ENCODE peak calls at places on chromosome 11, in six cellular contexts. F is stomach; B is brain microvascular endothelial cell; J is CD8-positive, alpha-beta T cell; X is gastrocnemius medialis; R is WERI-Rb-1. N is an unnamed sample.

GRCh38 chr11:82792319-82792718 is 58.7 kb upstream of the FAM181B start:
- DNase-seq in F (no peak), B (no peak), J (no peak), X (no peak), R (no peak), N (no peak)

GRCh38 chr11:7079545-7080135 is 9.2 kb upstream of the RBMXL2 start:
- DNase-seq in F (no peak), B (no peak), J (no peak), X (no peak), R (no peak), N (no peak)

GRCh38 chr11:130652671-130653335 is 204.4 kb downstream of the ADAMTS15 start:
- DNase-seq in F (peak), B (no peak), J (no peak), X (peak), R (no peak), N (peak)

GRCh38 chr11:11157201-11157600 is 195.8 kb downstream of the CSNK2A3 start:
- DNase-seq in F (no peak), B (peak), J (peak), X (no peak), R (peak), N (no peak)

GRCh38 chr11:95886462-95886861 is 37.4 kb downstream of the MTMR2 start:
- DNase-seq in F (no peak), B (no peak), J (no peak), X (no peak), R (no peak), N (no peak)

GRCh38 chr11:124194696-124195418 is 11.7 kb downstream of the OR10D3 start:
- DNase-seq in F (peak), B (peak), J (no peak), X (no peak), R (peak), N (no peak)

GRCh38 chr11:808427-809286 is 1.1 kb upstream of the RPLP2 start:
- DNase-seq in F (no peak), B (no peak), J (no peak), X (peak), R (no peak), N (no peak)

GRCh38 chr11:4464216-4465159 is 15.4 kb downstream of the OR52K2 start:
- DNase-seq in F (no peak), B (no peak), J (no peak), X (no peak), R (no peak), N (no peak)

GRCh38 chr11:12950681-12951080 is 58.4 kb upstream of the RASSF10 start:
- DNase-seq in F (no peak), B (no peak), J (no peak), X (no peak), R (no peak), N (no peak)

GRCh38 chr11:120032766-120033390 is 105.0 kb downstream of the TRIM29 start:
- DNase-seq in F (no peak), B (no peak), J (no peak), X (no peak), R (peak), N (no peak)

GRCh38 chr11:14029971-14030531 is 67.5 kb downstream of the SPON1 start:
- DNase-seq in F (peak), B (peak), J (no peak), X (no peak), R (no peak), N (no peak)

GRCh38 chr11:96264364-96264763 is 78.6 kb downstream of the MAML2 start:
- DNase-seq in F (no peak), B (no peak), J (no peak), X (no peak), R (no peak), N (no peak)

GRCh38 chr11:129346916-129347315 is 28.7 kb upstream of the BARX2 start:
- DNase-seq in F (no peak), B (no peak), J (no peak), X (no peak), R (no peak), N (no peak)

GRCh38 chr11:77188912-77189491 is 61.0 kb downstream of the MYO7A start:
- DNase-seq in F (no peak), B (no peak), J (no peak), X (no peak), R (no peak), N (no peak)

GRCh38 chr11:107218123-107219084 is 200.1 kb upstream of the GUCY1A2 start:
- DNase-seq in F (no peak), B (no peak), J (no peak), X (no peak), R (no peak), N (no peak)

GRCh38 chr11:65786008-65786785 is 666 bp upstream of the OVOL1 start:
- DNase-seq in F (peak), B (no peak), J (no peak), X (no peak), R (no peak), N (no peak)

GRCh38 chr11:27388869-27389268 is 25.9 kb upstream of the CCDC34 start:
- DNase-seq in F (no peak), B (peak), J (no peak), X (no peak), R (no peak), N (no peak)

GRCh38 chr11:60334005-60334620 is 7.1 kb downstream of the MS4A6E start:
- DNase-seq in F (peak), B (peak), J (peak), X (peak), R (peak), N (peak)

GRCh38 chr11:35518766-35519165 is 6.7 kb downstream of the PAMR1 start:
- DNase-seq in F (no peak), B (no peak), J (no peak), X (no peak), R (no peak), N (no peak)

GRCh38 chr11:35852056-35852455 is 91.8 kb upstream of the LDLRAD3 start:
- DNase-seq in F (no peak), B (no peak), J (no peak), X (peak), R (peak), N (no peak)

GRCh38 chr11:3160252-3161031 is 4.7 kb downstream of the OSBPL5 start:
- DNase-seq in F (peak), B (peak), J (no peak), X (peak), R (peak), N (peak)

GRCh38 chr11:93529707-93530467 is 13.3 kb downstream of the SMCO4 start:
- DNase-seq in F (no peak), B (peak), J (no peak), X (no peak), R (no peak), N (no peak)

GRCh38 chr11:64343740-64344133 is 3.7 kb downstream of the CCDC88B start:
- DNase-seq in F (peak), B (no peak), J (no peak), X (no peak), R (peak), N (no peak)

GRCh38 chr11:44797051-44797450 is 70.3 kb downstream of the TSPAN18 start:
- DNase-seq in F (no peak), B (no peak), J (no peak), X (no peak), R (no peak), N (no peak)

GRCh38 chr11:70068345-70068744 is 9.8 kb upstream of the ANO1 start:
- DNase-seq in F (no peak), B (no peak), J (no peak), X (no peak), R (no peak), N (no peak)

GRCh38 chr11:32884770-32885384 is 7.7 kb upstream of the QSER1 start:
- DNase-seq in F (no peak), B (peak), J (no peak), X (no peak), R (no peak), N (no peak)

GRCh38 chr11:44275961-44276550 is 33.9 kb downstream of the ALX4 start:
- DNase-seq in F (no peak), B (no peak), J (no peak), X (no peak), R (no peak), N (no peak)

GRCh38 chr11:37177721-37178120 is 579.7 kb upstream of the RAG2 start:
- DNase-seq in F (no peak), B (no peak), J (no peak), X (no peak), R (no peak), N (no peak)
- H3K27ac ChIP-seq in F (no peak), B (no peak), J (no peak), X (no peak), R (no peak), N (no peak)

GRCh38 chr11:1899100-1899499 is 7.4 kb upstream of the PRR33 start:
- DNase-seq in F (no peak), B (no peak), J (no peak), X (no peak), R (no peak), N (no peak)
- TF ChIP-seq CTCF in F (no peak), B (no peak), J (no peak), X (no peak), R (no peak), N (no peak)

GRCh38 chr11:58832246-58832645 is 12.3 kb downstream of the GLYATL2 start:
- DNase-seq in F (no peak), B (no peak), J (no peak), X (no peak), R (no peak), N (no peak)
- H3K27ac ChIP-seq in F (no peak), B (no peak), J (no peak), X (no peak), R (no peak), N (no peak)

GRCh38 chr11:62677709-62678108 is 1.2 kb downstream of the UBXN1 start:
- DNase-seq in F (no peak), B (no peak), J (no peak), X (no peak), R (no peak), N (no peak)

GRCh38 chr11:62682518-62682917 is 3.6 kb upstream of the UBXN1 start:
- DNase-seq in F (no peak), B (no peak), J (no peak), X (no peak), R (no peak), N (no peak)

GRCh38 chr11:62678433-62678769 is 472 bp downstream of the UBXN1 start:
- DNase-seq in F (no peak), B (no peak), J (no peak), X (no peak), R (no peak), N (no peak)

GRCh38 chr11:62678770-62679696 is at the start of gene UBXN1:
- DNase-seq in F (peak), B (peak), J (peak), X (peak), R (peak), N (peak)

DNA sequence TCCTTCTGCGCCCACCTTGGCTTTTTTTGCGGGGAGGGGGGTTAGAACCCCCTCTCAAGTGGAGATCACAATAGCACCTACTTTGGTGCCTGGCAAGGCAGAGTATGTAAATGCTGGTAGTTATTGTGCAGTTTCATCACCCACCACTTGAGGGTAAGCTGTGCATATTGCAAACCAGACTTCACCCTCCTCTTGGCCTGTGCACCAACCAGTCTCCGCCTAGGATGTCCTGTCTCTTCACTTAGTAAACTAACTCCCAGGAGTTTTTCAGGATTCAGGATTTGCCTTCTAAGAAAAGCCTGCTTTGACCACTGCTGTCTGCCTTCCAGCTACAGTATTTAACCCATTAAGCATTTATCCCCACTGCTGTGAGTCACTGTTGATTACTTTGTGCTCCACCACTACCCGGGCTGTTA is 2.0 kb upstream of the UBXN1 start:
- DNase-seq in F (peak), B (peak), J (no peak), X (peak), R (peak), N (no peak)
- TF ChIP-seq CTCF in F (no peak), B (peak), J (peak), X (peak), R (peak), N (peak)

GRCh38 chr11:134181707-134182106 is 42.1 kb downstream of the NCAPD3 start:
- DNase-seq in F (no peak), B (no peak), J (no peak), X (no peak), R (no peak), N (no peak)

GRCh38 chr11:134176284-134176683 is 47.5 kb downstream of the NCAPD3 start:
- DNase-seq in F (no peak), B (no peak), J (no peak), X (no peak), R (no peak), N (no peak)

GRCh38 chr11:134173296-134173695 is 50.5 kb downstream of the NCAPD3 start:
- DNase-seq in F (no peak), B (no peak), J (no peak), X (no peak), R (no peak), N (no peak)

DNA sequence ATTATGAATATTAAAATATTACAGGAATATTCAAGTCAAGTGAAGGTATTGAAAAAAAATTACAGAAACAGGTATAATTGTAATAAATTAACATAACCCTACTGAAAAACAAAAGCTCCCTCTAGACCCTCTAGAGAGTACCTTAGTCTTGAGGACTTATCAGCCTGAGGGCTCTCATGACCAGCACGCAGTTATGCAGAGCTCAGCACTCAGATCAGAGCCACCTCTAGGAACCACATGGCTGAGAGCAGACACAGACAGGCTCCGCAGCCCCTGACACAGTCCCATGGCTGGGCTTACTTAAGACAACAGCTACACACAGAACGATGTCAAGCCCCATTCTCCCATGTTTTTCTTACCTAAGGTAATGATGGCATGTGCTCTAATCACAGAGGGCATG is 45.5 kb downstream of the NCAPD3 start:
- DNase-seq in F (no peak), B (no peak), J (no peak), X (no peak), R (no peak), N (no peak)
- H3K27ac ChIP-seq in F (no peak), B (no peak), J (no peak), X (no peak), R (no peak), N (no peak)

GRCh38 chr11:17810041-17810440 is 75.5 kb downstream of the KCNC1 start:
- DNase-seq in F (no peak), B (no peak), J (no peak), X (no peak), R (peak), N (no peak)

GRCh38 chr11:17813391-17814059 is 78.9 kb downstream of the KCNC1 start:
- DNase-seq in F (no peak), B (no peak), J (no peak), X (no peak), R (no peak), N (no peak)

GRCh38 chr11:17812286-17813187 is 78.0 kb downstream of the KCNC1 start:
- DNase-seq in F (no peak), B (no peak), J (no peak), X (no peak), R (no peak), N (no peak)

GRCh38 chr11:17811416-17811815 is 76.8 kb downstream of the KCNC1 start:
- DNase-seq in F (no peak), B (no peak), J (no peak), X (no peak), R (no peak), N (no peak)

DNA sequence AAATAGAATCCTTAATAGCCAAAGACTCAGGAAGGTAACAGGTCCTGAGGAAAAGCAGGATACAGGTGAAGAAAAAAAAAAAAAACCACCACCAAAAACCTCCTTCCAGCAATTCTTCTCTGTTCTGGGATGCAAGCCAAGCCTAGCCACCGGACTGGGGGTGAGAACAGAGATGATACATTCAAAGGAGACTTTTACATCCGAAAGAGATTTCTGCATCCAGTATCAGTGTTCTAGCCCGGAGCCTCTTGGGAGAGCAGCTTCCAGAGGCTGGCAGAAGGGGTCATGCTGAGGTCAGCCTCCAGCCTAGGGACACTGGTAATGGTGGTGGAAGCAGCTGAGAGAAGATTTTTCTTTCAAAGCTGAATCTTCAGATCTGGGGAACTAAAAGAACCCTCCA is 76.2 kb downstream of the KCNC1 start:
- DNase-seq in F (no peak), B (peak), J (no peak), X (no peak), R (no peak), N (no peak)
- TF ChIP-seq CTCF in F (no peak), B (no peak), J (no peak), X (no peak), R (no peak), N (no peak)

GRCh38 chr11:75330279-75330678 is 21.2 kb downstream of the ARRB1 start:
- DNase-seq in F (peak), B (no peak), J (no peak), X (no peak), R (peak), N (no peak)
- H3K27ac ChIP-seq in F (peak), B (no peak), J (no peak), X (no peak), R (peak), N (no peak)